ENCODE peak calls at places on chromosomes 13 and 19, in eight cellular contexts. F, I, O, Y, S, X, D and H are unnamed samples. For H3K9me2, the result is how much of the 10 kb centered on the place peaks cover.

GRCh38 chr19:49847731-49848696 is 2.9 kb upstream of the PTOV1 start:
- DNase-seq in O (peak), Y (no peak), F (peak), S (no peak), X (no peak), I (no peak), D (no peak), H (no peak)

GRCh38 chr13:94620286-94620896 is 18.7 kb downstream of the GPR180 start:
- DNase-seq in X (peak), Y (peak), F (peak), O (peak), I (peak), S (peak), D (peak), H (peak)

GRCh38 chr13:100721885-100722512 is 47.4 kb upstream of the TMTC4 start:
- DNase-seq in O (peak), F (peak), I (peak), X (peak), D (peak), Y (peak), S (peak), H (peak)

GRCh38 chr19:33280351-33280921 is 21.9 kb downstream of the CEBPA start:
- DNase-seq in I (no peak), F (no peak), X (no peak), Y (no peak), S (no peak), O (no peak), D (no peak), H (no peak)

GRCh38 chr19:24140099-24140498 is 53.1 kb downstream of the ZNF254 start:
- DNase-seq in D (peak), S (peak), Y (no peak), O (peak), I (no peak), F (no peak), X (no peak), H (no peak)

GRCh38 chr13:97223711-97224461 is 1.8 kb downstream of the MBNL2 start:
- DNase-seq in D (peak), Y (no peak), I (peak), O (peak), X (peak), F (peak), S (peak), H (peak)

GRCh38 chr13:41505209-41505835 is 48.0 kb downstream of the RGCC start:
- DNase-seq in I (no peak), Y (no peak), D (no peak), S (no peak), O (peak), X (no peak), F (no peak), H (no peak)

GRCh38 chr13:71865858-71866172 is 1.2 kb downstream of the DACH1 start:
- DNase-seq in D (no peak), I (peak), O (no peak), F (no peak), X (no peak), S (no peak), Y (peak), H (no peak)

GRCh38 chr19:14554382-14554812 is 17.5 kb downstream of the NDUFB7 start:
- DNase-seq in D (peak), S (peak), I (peak), O (peak), F (no peak), X (no peak), Y (no peak), H (no peak)

GRCh38 chr19:39557791-39558622 is 18.0 kb upstream of the EID2 start:
- DNase-seq in I (no peak), F (no peak), O (peak), D (peak), X (peak), S (peak), Y (no peak), H (peak)

GRCh38 chr19:32206065-32206464 is 139.3 kb upstream of the ZNF507 start:
- DNase-seq in X (no peak), D (no peak), I (no peak), S (no peak), F (no peak), Y (no peak), O (no peak), H (no peak)

GRCh38 chr19:7004313-7004931 is 16.8 kb downstream of the MBD3L2B start:
- DNase-seq in S (peak), F (peak), D (no peak), X (peak), O (peak), Y (no peak), I (peak), H (no peak)

GRCh38 chr19:53112286-53112685 is 9.1 kb upstream of the ZNF160 start:
- DNase-seq in F (no peak), S (no peak), Y (no peak), I (no peak), X (no peak), O (peak), D (no peak), H (no peak)

GRCh38 chr13:30091035-30091434 is 216.3 kb downstream of the KATNAL1 start:
- DNase-seq in D (no peak), Y (no peak), F (no peak), O (no peak), X (no peak), S (no peak), I (no peak), H (no peak)

GRCh38 chr19:13723206-13723605 is 41.1 kb upstream of the MRI1 start:
- DNase-seq in F (no peak), S (no peak), X (no peak), I (no peak), Y (no peak), D (no peak), O (peak), H (no peak)

GRCh38 chr19:42323852-42324654 is 1.4 kb upstream of the MEGF8 start:
- DNase-seq in Y (peak), I (peak), O (no peak), S (no peak), D (no peak), X (no peak), F (no peak), H (no peak)

GRCh38 chr13:41034862-41035261 is 15.7 kb upstream of the ELF1 start:
- DNase-seq in I (no peak), X (no peak), Y (no peak), D (no peak), F (no peak), S (no peak), O (no peak), H (no peak)

GRCh38 chr13:20702945-20703784 is at the start of gene IL17D:
- DNase-seq in Y (peak), S (peak), X (peak), O (no peak), I (peak), F (no peak), D (peak), H (peak)

GRCh38 chr13:86856996-86857395 is 814.2 kb upstream of the SLITRK5 start:
- DNase-seq in O (peak), F (peak), Y (no peak), D (peak), X (no peak), I (peak), S (no peak), H (no peak)

GRCh38 chr13:103903790-103904189 is 837.6 kb upstream of the SLC10A2 start:
- DNase-seq in Y (no peak), D (no peak), I (no peak), O (no peak), F (no peak), S (no peak), X (no peak), H (no peak)

GRCh38 chr13:49554387-49554786 is 31.0 kb downstream of the RCBTB1 start:
- DNase-seq in S (no peak), F (no peak), I (peak), O (no peak), Y (no peak), X (no peak), D (no peak), H (no peak)
- H3K9me2 ChIP-seq in S (under half), F (under half), I (under half), O (under half), Y (under half), X (under half), D (under half), H (under half)

DNA sequence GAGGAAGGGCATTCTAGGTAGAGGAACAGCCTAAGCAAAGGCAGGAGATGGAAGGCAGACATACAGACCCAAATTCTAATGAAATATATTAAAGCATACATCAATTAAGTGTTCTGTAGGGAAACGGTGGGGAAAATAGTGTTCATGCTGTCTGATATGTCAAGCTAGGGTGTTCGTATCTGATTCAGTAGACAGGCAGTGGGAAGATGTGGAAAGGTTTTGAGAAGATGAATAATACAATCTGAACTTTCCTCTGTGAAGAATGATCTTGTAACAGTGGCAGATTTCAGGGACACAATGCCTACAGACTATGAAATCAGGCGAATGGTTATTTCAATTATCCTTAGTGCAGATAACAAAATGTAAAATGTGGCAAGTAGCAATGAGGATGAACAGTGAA is 594.2 kb downstream of the KCTD12 start:
- DNase-seq in D (no peak), O (no peak), I (no peak), S (no peak), Y (no peak), F (no peak), X (no peak), H (no peak)
- H2AFZ ChIP-seq in D (peak), O (no peak), I (no peak), S (no peak), Y (no peak), F (no peak), X (no peak), H (no peak)

GRCh38 chr13:69935043-69935442 is 172.6 kb upstream of the ATXN8OS start:
- DNase-seq in Y (peak), S (no peak), F (peak), O (peak), X (peak), D (peak), I (no peak), H (peak)
- TF ChIP-seq CTCF in Y (peak), S (no peak), F (peak), O (peak), X (peak), D (peak), I (peak), H (peak)

GRCh38 chr13:106911602-106912001 is 343.7 kb upstream of the ARGLU1 start:
- DNase-seq in S (peak), D (no peak), Y (no peak), X (no peak), O (no peak), I (no peak), F (no peak), H (no peak)

GRCh38 chr13:106905380-106906259 is 337.7 kb upstream of the ARGLU1 start:
- DNase-seq in I (no peak), Y (no peak), F (no peak), D (no peak), S (no peak), O (no peak), X (no peak), H (no peak)

GRCh38 chr13:106911020-106911419 is 343.1 kb upstream of the ARGLU1 start:
- DNase-seq in F (no peak), I (no peak), Y (no peak), D (no peak), O (no peak), S (no peak), X (peak), H (no peak)

GRCh38 chr13:106906431-106906996 is 338.6 kb upstream of the ARGLU1 start:
- DNase-seq in Y (no peak), S (no peak), F (no peak), D (no peak), O (no peak), I (no peak), X (no peak), H (no peak)
- H3K9me2 ChIP-seq in Y (under half), S (under half), F (under half), D (under half), O (under half), I (under half), X (under half), H (under half)

GRCh38 chr13:33072759-33073158 is 56.5 kb downstream of the KL start:
- DNase-seq in Y (no peak), X (no peak), S (no peak), I (no peak), F (no peak), D (no peak), O (no peak), H (no peak)
- H2AFZ ChIP-seq in Y (no peak), X (no peak), S (no peak), I (no peak), F (no peak), D (no peak), O (no peak), H (no peak)

GRCh38 chr19:3752492-3752891 is 9.0 kb downstream of the APBA3 start:
- DNase-seq in X (no peak), Y (no peak), F (no peak), S (no peak), O (no peak), I (no peak), D (no peak), H (no peak)
- TF ChIP-seq CTCF in X (no peak), Y (no peak), F (no peak), S (no peak), O (no peak), I (no peak), D (no peak), H (no peak)

GRCh38 chr13:23619073-23619855 is 49.1 kb downstream of the TNFRSF19 start:
- DNase-seq in F (no peak), O (no peak), D (no peak), I (no peak), S (no peak), X (no peak), Y (no peak), H (no peak)
- H3K9me2 ChIP-seq in F (under half), O (under half), D (under half), I (under half), S (under half), X (under half), Y (under half), H (under half)

DNA sequence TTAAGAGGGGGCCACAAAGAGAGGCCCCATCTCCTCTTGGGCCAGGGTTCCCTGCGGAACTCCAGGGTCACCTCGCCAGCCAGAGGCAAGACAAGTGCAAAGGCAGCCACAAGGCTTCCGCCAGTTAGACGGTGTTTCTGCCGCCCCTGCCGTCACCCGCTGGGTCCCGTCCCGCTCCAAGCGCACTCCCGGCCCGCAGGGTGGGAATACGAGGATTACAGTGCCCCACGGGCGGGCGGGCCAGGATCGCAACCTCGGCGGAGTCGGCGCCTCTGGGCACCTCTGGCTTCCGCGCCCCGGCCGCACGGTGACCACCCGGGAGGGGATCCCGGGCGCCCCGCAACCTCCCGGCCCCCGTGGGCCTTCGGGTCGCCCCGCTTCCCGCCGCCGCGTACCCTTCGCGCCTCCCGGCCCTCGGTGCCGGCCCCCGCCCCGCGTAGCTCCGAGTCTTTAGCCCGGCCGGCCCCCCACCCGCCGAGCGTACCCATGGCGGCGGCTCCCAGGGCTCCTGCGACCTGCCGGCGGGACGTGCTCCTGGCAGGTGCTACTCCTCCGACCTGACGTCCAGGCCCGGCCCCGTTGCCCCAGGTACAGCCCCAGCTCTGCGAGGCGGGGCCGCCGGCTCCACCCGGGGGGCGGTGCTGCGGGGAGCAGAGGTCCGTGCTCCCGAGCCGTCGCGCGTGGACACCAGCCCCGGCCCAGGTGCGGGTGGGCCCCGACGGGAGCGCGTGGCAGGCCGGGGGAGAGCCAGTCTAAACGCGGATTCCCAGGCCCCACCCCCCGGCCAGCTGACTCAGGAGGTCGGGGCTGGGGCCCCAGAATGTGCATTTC is at the start of gene SLC15A1:
- DNase-seq in X (no peak), O (no peak), D (no peak), I (peak), F (no peak), Y (peak), S (peak), H (no peak)
- H2AFZ ChIP-seq in X (no peak), O (peak), D (peak), I (peak), F (peak), Y (peak), S (peak), H (no peak)

DNA sequence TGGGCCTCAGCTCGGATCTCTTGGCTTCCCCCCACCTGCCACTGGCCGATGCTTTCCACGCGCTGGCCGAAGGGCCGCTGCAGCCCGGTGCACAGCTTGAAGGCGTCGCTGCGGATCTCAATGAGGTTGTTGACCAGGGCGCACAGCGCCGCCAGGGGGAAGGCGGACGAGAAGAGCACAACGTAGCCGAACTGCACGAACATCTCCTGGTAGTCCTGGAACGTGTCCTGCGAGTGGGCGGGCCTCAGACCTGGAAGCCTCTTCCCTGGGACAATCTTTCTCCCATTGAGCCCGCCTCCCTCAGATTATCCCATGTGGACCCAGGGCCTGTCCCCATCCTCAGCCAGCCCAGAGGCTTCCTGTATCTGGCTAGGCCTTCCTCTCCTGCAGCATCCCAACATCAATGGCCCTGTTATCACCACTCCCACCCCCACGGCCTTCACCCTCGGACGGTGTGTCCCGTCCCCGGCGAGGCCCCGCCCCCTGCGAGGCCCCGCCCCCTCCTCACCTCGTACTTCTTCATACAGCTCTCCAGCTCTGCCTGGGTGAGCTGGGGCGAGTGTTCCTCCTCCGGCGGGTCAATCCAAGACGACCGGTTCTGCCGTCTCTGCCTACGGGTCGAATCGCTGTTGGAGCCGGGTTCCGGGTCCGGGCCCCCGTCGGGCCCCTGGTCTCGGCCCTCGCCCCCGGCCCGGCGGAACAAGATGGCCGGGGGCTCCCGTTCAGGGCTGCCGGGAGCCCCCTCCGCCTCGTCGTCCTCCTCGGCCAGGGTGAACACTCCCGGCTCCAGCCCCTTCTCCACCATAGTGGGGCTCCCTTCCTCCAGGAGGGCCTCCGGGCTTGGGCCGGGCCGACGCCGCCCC is 6.8 kb downstream of the ANO8 start:
- DNase-seq in S (peak), I (peak), X (no peak), F (peak), Y (peak), D (peak), O (no peak), H (no peak)
- TF ChIP-seq CTCF in S (peak), I (peak), X (no peak), F (peak), Y (no peak), D (peak), O (no peak), H (no peak)